ENCODE peak calls at places on chromosomes 2 and 18, in four cellular contexts. G is cardiac fibroblast, P is thoracic aorta, W is cardiac muscle cell. H is an unnamed sample.

GRCh38 chr2:222859786-222860726 is 780 bp upstream of the ACSL3 start:
- DNase-seq in G (peak), P (peak), W (peak), H (peak)

GRCh38 chr2:240369725-240370585 is 65.5 kb upstream of the GPC1 start:
- DNase-seq in G (peak), P (peak), W (peak), H (no peak)

GRCh38 chr18:67794512-67794911 is 278.0 kb upstream of the DSEL start:
- DNase-seq in G (peak), P (no peak), W (peak), H (no peak)

GRCh38 chr18:46246101-46246500 is 141.9 kb downstream of the HAUS1 start:
- DNase-seq in G (no peak), P (no peak), W (no peak), H (no peak)

GRCh38 chr18:984004-984403 is 79.3 kb downstream of the ADCYAP1 start:
- DNase-seq in G (no peak), P (no peak), W (peak), H (no peak)

GRCh38 chr2:65177754-65178442 is 48.0 kb upstream of the RAB1A start:
- DNase-seq in G (no peak), P (no peak), W (no peak), H (no peak)

GRCh38 chr18:67600181-67600631 is 83.7 kb upstream of the DSEL start:
- DNase-seq in G (peak), P (no peak), W (peak), H (no peak)

GRCh38 chr2:62370304-62371250 is 135.4 kb downstream of the TMEM17 start:
- DNase-seq in G (no peak), P (no peak), W (no peak), H (no peak)

GRCh38 chr2:64325852-64326577 is 127.9 kb upstream of the LGALSL start:
- DNase-seq in G (no peak), P (no peak), W (no peak), H (no peak)

GRCh38 chr18:58095655-58096054 is 51.6 kb downstream of the NEDD4L start:
- DNase-seq in G (no peak), P (no peak), W (no peak), H (no peak)

GRCh38 chr2:157444643-157445040 is 753 bp upstream of the CYTIP start:
- DNase-seq in G (no peak), P (no peak), W (no peak), H (no peak)

GRCh38 chr2:33068261-33068660 is 121.5 kb downstream of the LTBP1 start:
- DNase-seq in G (no peak), P (no peak), W (peak), H (no peak)

GRCh38 chr2:229800997-229801754 is 86.8 kb upstream of the DNER start:
- DNase-seq in G (peak), P (peak), W (peak), H (peak)

GRCh38 chr18:75211002-75211621 is 515 bp downstream of the TSHZ1 start:
- DNase-seq in G (peak), P (no peak), W (peak), H (peak)

GRCh38 chr2:223585691-223586090 is 16.5 kb downstream of the SCG2 start:
- DNase-seq in G (peak), P (no peak), W (peak), H (no peak)

GRCh38 chr18:54233228-54233625 is 8.8 kb upstream of the MBD2 start:
- DNase-seq in G (peak), P (no peak), W (no peak), H (peak)

GRCh38 chr2:31335921-31336570 is 78.5 kb downstream of the XDH start:
- DNase-seq in G (peak), P (no peak), W (peak), H (no peak)

GRCh38 chr18:35571138-35571537 is 10.4 kb upstream of the GALNT1 start:
- DNase-seq in G (no peak), P (no peak), W (no peak), H (no peak)

GRCh38 chr2:75065402-75066008 is 107.1 kb downstream of the POLE4 start:
- DNase-seq in G (peak), P (no peak), W (peak), H (peak)

GRCh38 chr2:55616509-55617159 is 788 bp downstream of the PPP4R3B start:
- DNase-seq in G (peak), P (no peak), W (peak), H (peak)

GRCh38 chr2:217654173-217654572 is 348.6 kb downstream of the TNS1 start:
- DNase-seq in G (no peak), P (no peak), W (no peak), H (no peak)

GRCh38 chr2:218357194-218358177 is 829 bp downstream of the CATIP start:
- DNase-seq in G (no peak), P (no peak), W (no peak), H (no peak)

GRCh38 chr2:1707771-1708351 is 36.5 kb downstream of the PXDN start:
- DNase-seq in G (peak), P (no peak), W (peak), H (peak)

GRCh38 chr18:906416-907170 is 1.9 kb downstream of the ADCYAP1 start:
- DNase-seq in G (no peak), P (no peak), W (no peak), H (no peak)

GRCh38 chr2:215620528-215620927 is 184.7 kb upstream of the FN1 start:
- DNase-seq in G (no peak), P (no peak), W (no peak), H (no peak)

GRCh38 chr2:238280083-238280816 is 8.2 kb downstream of the PER2 start:
- DNase-seq in G (no peak), P (no peak), W (no peak), H (no peak)

GRCh38 chr2:24327988-24328387 is 32.3 kb downstream of the ITSN2 start:
- DNase-seq in G (no peak), P (no peak), W (no peak), H (peak)

GRCh38 chr2:167771628-167772027 is 475.8 kb downstream of the STK39 start:
- DNase-seq in G (no peak), P (no peak), W (no peak), H (no peak)

GRCh38 chr2:40160730-40161129 is 291.2 kb downstream of the SLC8A1 start:
- DNase-seq in G (no peak), P (no peak), W (no peak), H (no peak)

GRCh38 chr2:208359632-208359986 is 47.0 kb upstream of the PTH2R start:
- DNase-seq in G (no peak), P (no peak), W (no peak), H (no peak)

GRCh38 chr2:49153231-49153630 is 1.1 kb downstream of the FSHR start:
- DNase-seq in G (peak), P (no peak), W (peak), H (no peak)

GRCh38 chr2:50469784-50470183 is 562.1 kb downstream of the NRXN1 start:
- DNase-seq in G (no peak), P (no peak), W (no peak), H (no peak)

GRCh38 chr2:224163573-224164307 is 124.7 kb upstream of the SERPINE2 start:
- DNase-seq in G (peak), P (no peak), W (peak), H (peak)

GRCh38 chr2:14661163-14661562 is 28.6 kb downstream of the LRATD1 start:
- DNase-seq in G (no peak), P (no peak), W (no peak), H (no peak)

GRCh38 chr2:200466703-200467418 is 43.0 kb downstream of the KCTD18 start:
- DNase-seq in G (peak), P (no peak), W (peak), H (no peak)

GRCh38 chr2:172374318-172375240 is 52.8 kb upstream of the ITGA6 start:
- DNase-seq in G (no peak), P (no peak), W (no peak), H (no peak)

H was measured in endothelial cell of umbilical vein.